ENCODE peak calls at places on chromosome 11, in ten cellular contexts. U, A, J, T, L, E, K, X, V and W are unnamed samples.

GRCh38 chr11:64869571-64870175 is 8.7 kb downstream of the EHD1 start:
- DNase-seq in U (no peak), A (no peak), J (no peak), T (peak), L (no peak), E (no peak), K (no peak), X (no peak), V (no peak), W (no peak)

GRCh38 chr11:24855951-24856350 is 359.1 kb downstream of the LUZP2 start:
- DNase-seq in U (no peak), A (no peak), J (no peak), T (no peak), L (no peak), E (no peak), K (no peak), X (no peak), V (no peak), W (no peak)

GRCh38 chr11:28123151-28123571 is 15.0 kb downstream of the METTL15 start:
- DNase-seq in U (no peak), A (no peak), J (peak), T (no peak), L (peak), E (peak), K (no peak), X (no peak), V (no peak), W (no peak)

GRCh38 chr11:67656278-67656922 is 5.9 kb upstream of the ACY3 start:
- DNase-seq in U (no peak), A (peak), J (no peak), T (no peak), L (peak), E (peak), K (no peak), X (no peak), V (no peak), W (no peak)

GRCh38 chr11:99068832-99069231 is 48.1 kb downstream of the CNTN5 start:
- DNase-seq in U (no peak), A (no peak), J (no peak), T (no peak), L (no peak), E (peak), K (no peak), X (no peak), V (no peak), W (no peak)

GRCh38 chr11:65524010-65524746 is 705 bp upstream of the SCYL1 start:
- DNase-seq in U (no peak), A (peak), J (no peak), T (peak), L (no peak), E (no peak), K (no peak), X (no peak), V (no peak), W (no peak)

GRCh38 chr11:19193916-19194315 is 7.9 kb downstream of the CSRP3 start:
- DNase-seq in U (no peak), A (no peak), J (no peak), T (no peak), L (no peak), E (no peak), K (no peak), X (no peak), V (no peak), W (no peak)

GRCh38 chr11:70099578-70100282 is 21.6 kb downstream of the ANO1 start:
- DNase-seq in U (no peak), A (no peak), J (no peak), T (no peak), L (no peak), E (no peak), K (no peak), X (no peak), V (no peak), W (no peak)

GRCh38 chr11:105139669-105140068 is at the start of gene CARD18:
- DNase-seq in U (no peak), A (no peak), J (no peak), T (no peak), L (no peak), E (no peak), K (no peak), X (no peak), V (no peak), W (no peak)

GRCh38 chr11:63813563-63814382 is 517 bp downstream of the SPINDOC start:
- DNase-seq in U (peak), A (peak), J (no peak), T (peak), L (peak), E (peak), K (peak), X (peak), V (no peak), W (no peak)

GRCh38 chr11:106821291-106821690 is 197.0 kb downstream of the GUCY1A2 start:
- DNase-seq in U (no peak), A (no peak), J (no peak), T (no peak), L (no peak), E (peak), K (no peak), X (no peak), V (no peak), W (no peak)

GRCh38 chr11:31804439-31805036 is 6.6 kb downstream of the PAX6 start:
- DNase-seq in U (no peak), A (no peak), J (no peak), T (peak), L (no peak), E (peak), K (no peak), X (no peak), V (no peak), W (no peak)

GRCh38 chr11:87439981-87440760 is 402.4 kb downstream of the TMEM135 start:
- DNase-seq in U (no peak), A (no peak), J (no peak), T (no peak), L (peak), E (no peak), K (no peak), X (no peak), V (no peak), W (no peak)

GRCh38 chr11:68471360-68472340 is 11.1 kb downstream of the PPP6R3 start:
- DNase-seq in U (peak), A (peak), J (no peak), T (no peak), L (peak), E (peak), K (no peak), X (no peak), V (no peak), W (no peak)

GRCh38 chr11:65891180-65892136 is 985 bp downstream of the CCDC85B start:
- DNase-seq in U (no peak), A (peak), J (peak), T (no peak), L (peak), E (peak), K (no peak), X (no peak), V (no peak), W (no peak)

GRCh38 chr11:22244986-22245592 is 52.2 kb downstream of the ANO5 start:
- DNase-seq in U (peak), A (peak), J (no peak), T (peak), L (peak), E (peak), K (no peak), X (peak), V (no peak), W (peak)

GRCh38 chr11:76526878-76527277 is 82.1 kb downstream of the EMSY start:
- DNase-seq in U (no peak), A (no peak), J (no peak), T (no peak), L (no peak), E (no peak), K (no peak), X (no peak), V (no peak), W (no peak)

GRCh38 chr11:10373340-10373739 is 68.5 kb downstream of the ADM start:
- DNase-seq in U (no peak), A (no peak), J (no peak), T (no peak), L (peak), E (no peak), K (no peak), X (peak), V (no peak), W (no peak)

GRCh38 chr11:117456027-117456720 is 128.5 kb downstream of the CEP164 start:
- DNase-seq in U (no peak), A (no peak), J (no peak), T (no peak), L (no peak), E (no peak), K (no peak), X (no peak), V (no peak), W (no peak)

GRCh38 chr11:26014456-26015115 is 317.3 kb upstream of the ANO3 start:
- DNase-seq in U (no peak), A (no peak), J (no peak), T (no peak), L (no peak), E (no peak), K (no peak), X (no peak), V (no peak), W (no peak)

GRCh38 chr11:46380340-46381045 is 976 bp upstream of the MDK start:
- DNase-seq in U (peak), A (peak), J (no peak), T (peak), L (peak), E (peak), K (no peak), X (peak), V (peak), W (no peak)

GRCh38 chr11:94664336-94664735 is 97.2 kb downstream of the PIWIL4 start:
- DNase-seq in U (no peak), A (no peak), J (no peak), T (no peak), L (peak), E (no peak), K (no peak), X (no peak), V (no peak), W (no peak)

GRCh38 chr11:134439181-134439580 is 27.1 kb upstream of the B3GAT1 start:
- DNase-seq in U (no peak), A (no peak), J (no peak), T (no peak), L (no peak), E (no peak), K (peak), X (no peak), V (no peak), W (no peak)